ENCODE peak calls at places on chromosomes 11 and 22, in ten cellular contexts. One of them, this sample, is unnamed.

GRCh38 chr22:24443668-24444067 is 16.3 kb downstream of the ADORA2A start:
- DNase-seq in ovary: no peak
- DNase-seq in PC-3: no peak
- DNase-seq in right lobe of liver: no peak
- DNase-seq in prostate gland: no peak
- DNase-seq in CD8-positive, alpha-beta memory T cell: no peak
- DNase-seq in mucosa of descending colon: no peak
- DNase-seq in kidney: no peak
- DNase-seq in Panc1: no peak
- DNase-seq in tibial artery: peak; percentile 3
- DNase-seq in this sample: no peak

GRCh38 chr11:133968300-133968699 is 11.5 kb upstream of the IGSF9B start:
- DNase-seq in ovary: no peak
- DNase-seq in PC-3: no peak
- DNase-seq in right lobe of liver: no peak
- DNase-seq in prostate gland: no peak
- DNase-seq in CD8-positive, alpha-beta memory T cell: no peak
- DNase-seq in mucosa of descending colon: no peak
- DNase-seq in kidney: no peak
- DNase-seq in Panc1: no peak
- DNase-seq in tibial artery: no peak
- DNase-seq in this sample: no peak

GRCh38 chr11:32090774-32091370 is at the start of gene RCN1:
- DNase-seq in ovary: peak; percentile 81
- DNase-seq in PC-3: peak; percentile 61
- DNase-seq in right lobe of liver: peak; percentile 79
- DNase-seq in prostate gland: peak; percentile 45
- DNase-seq in CD8-positive, alpha-beta memory T cell: peak; percentile 8
- DNase-seq in mucosa of descending colon: peak; percentile 79
- DNase-seq in kidney: peak; percentile 90
- DNase-seq in Panc1: no peak
- DNase-seq in tibial artery: peak; percentile 84
- DNase-seq in this sample: peak; percentile 85

GRCh38 chr11:115869780-115870431 is 365.7 kb upstream of the CADM1 start:
- DNase-seq in ovary: no peak
- DNase-seq in PC-3: peak; percentile 3
- DNase-seq in right lobe of liver: peak; percentile 35
- DNase-seq in prostate gland: no peak
- DNase-seq in CD8-positive, alpha-beta memory T cell: no peak
- DNase-seq in mucosa of descending colon: peak; percentile 30
- DNase-seq in kidney: no peak
- DNase-seq in Panc1: peak; percentile 13
- DNase-seq in tibial artery: no peak
- DNase-seq in this sample: peak; percentile 69

GRCh38 chr11:79694368-79694767 is 253.5 kb upstream of the TENM4 start:
- DNase-seq in ovary: no peak
- DNase-seq in PC-3: no peak
- DNase-seq in right lobe of liver: no peak
- DNase-seq in prostate gland: no peak
- DNase-seq in CD8-positive, alpha-beta memory T cell: no peak
- DNase-seq in mucosa of descending colon: no peak
- DNase-seq in kidney: no peak
- DNase-seq in Panc1: no peak
- DNase-seq in tibial artery: no peak
- DNase-seq in this sample: no peak

GRCh38 chr22:44363214-44363979 is 50.6 kb upstream of the SHISAL1 start:
- DNase-seq in ovary: peak; percentile 87
- DNase-seq in PC-3: peak; percentile 93
- DNase-seq in right lobe of liver: peak; percentile 36
- DNase-seq in prostate gland: no peak
- DNase-seq in CD8-positive, alpha-beta memory T cell: no peak
- DNase-seq in mucosa of descending colon: peak; percentile 69
- DNase-seq in kidney: peak; percentile 92
- DNase-seq in Panc1: no peak
- DNase-seq in tibial artery: peak; percentile 97
- DNase-seq in this sample: peak; percentile 89

GRCh38 chr11:2390091-2390870 is 10.3 kb upstream of the TSSC4 start:
- DNase-seq in ovary: no peak
- DNase-seq in PC-3: no peak
- DNase-seq in right lobe of liver: no peak
- DNase-seq in prostate gland: no peak
- DNase-seq in CD8-positive, alpha-beta memory T cell: no peak
- DNase-seq in mucosa of descending colon: no peak
- DNase-seq in kidney: peak; percentile 73
- DNase-seq in Panc1: no peak
- DNase-seq in tibial artery: no peak
- DNase-seq in this sample: peak; percentile 87

GRCh38 chr11:93099811-93100210 is 98.0 kb downstream of the SLC36A4 start:
- DNase-seq in ovary: no peak
- DNase-seq in PC-3: no peak
- DNase-seq in right lobe of liver: no peak
- DNase-seq in prostate gland: no peak
- DNase-seq in CD8-positive, alpha-beta memory T cell: no peak
- DNase-seq in mucosa of descending colon: no peak
- DNase-seq in kidney: no peak
- DNase-seq in Panc1: no peak
- DNase-seq in tibial artery: no peak
- DNase-seq in this sample: no peak

GRCh38 chr11:61442616-61443015 is 12.7 kb downstream of the SDHAF2 start:
- DNase-seq in ovary: no peak
- DNase-seq in PC-3: no peak
- DNase-seq in right lobe of liver: no peak
- DNase-seq in prostate gland: no peak
- DNase-seq in CD8-positive, alpha-beta memory T cell: no peak
- DNase-seq in mucosa of descending colon: no peak
- DNase-seq in kidney: no peak
- DNase-seq in Panc1: no peak
- DNase-seq in tibial artery: no peak
- DNase-seq in this sample: no peak

GRCh38 chr11:104164028-104164520 is at the start of gene PDGFD:
- DNase-seq in ovary: peak; percentile 79
- DNase-seq in PC-3: peak; percentile 67
- DNase-seq in right lobe of liver: peak; percentile 58
- DNase-seq in prostate gland: peak; percentile 29
- DNase-seq in CD8-positive, alpha-beta memory T cell: peak; percentile 31
- DNase-seq in mucosa of descending colon: peak; percentile 62
- DNase-seq in kidney: peak; percentile 83
- DNase-seq in Panc1: no peak
- DNase-seq in tibial artery: peak; percentile 71
- DNase-seq in this sample: peak; percentile 73

GRCh38 chr22:17563936-17564391 is 666 bp downstream of the SLC25A18 start:
- DNase-seq in ovary: no peak
- DNase-seq in PC-3: no peak
- DNase-seq in right lobe of liver: no peak
- DNase-seq in prostate gland: no peak
- DNase-seq in CD8-positive, alpha-beta memory T cell: no peak
- DNase-seq in mucosa of descending colon: no peak
- DNase-seq in kidney: peak; percentile 25
- DNase-seq in Panc1: no peak
- DNase-seq in tibial artery: no peak
- DNase-seq in this sample: no peak

GRCh38 chr11:117627259-117627658 is 169.8 kb downstream of the DSCAML1 start:
- DNase-seq in ovary: no peak
- DNase-seq in PC-3: no peak
- DNase-seq in right lobe of liver: no peak
- DNase-seq in prostate gland: no peak
- DNase-seq in CD8-positive, alpha-beta memory T cell: no peak
- DNase-seq in mucosa of descending colon: peak; percentile 5
- DNase-seq in kidney: no peak
- DNase-seq in Panc1: no peak
- DNase-seq in tibial artery: no peak
- DNase-seq in this sample: peak; percentile 42

GRCh38 chr22:41913040-41913719 is 1.7 kb downstream of the SHISA8 start:
- DNase-seq in ovary: no peak
- DNase-seq in PC-3: no peak
- DNase-seq in right lobe of liver: no peak
- DNase-seq in prostate gland: no peak
- DNase-seq in CD8-positive, alpha-beta memory T cell: no peak
- DNase-seq in mucosa of descending colon: no peak
- DNase-seq in kidney: no peak
- DNase-seq in Panc1: no peak
- DNase-seq in tibial artery: no peak
- DNase-seq in this sample: no peak

GRCh38 chr11:87116185-87116584 is 78.5 kb downstream of the TMEM135 start:
- DNase-seq in ovary: no peak
- DNase-seq in PC-3: no peak
- DNase-seq in right lobe of liver: no peak
- DNase-seq in prostate gland: no peak
- DNase-seq in CD8-positive, alpha-beta memory T cell: no peak
- DNase-seq in mucosa of descending colon: no peak
- DNase-seq in kidney: no peak
- DNase-seq in Panc1: no peak
- DNase-seq in tibial artery: no peak
- DNase-seq in this sample: no peak

GRCh38 chr11:75402002-75402773 is 2.9 kb downstream of the RPS3 start:
- DNase-seq in ovary: no peak
- DNase-seq in PC-3: no peak
- DNase-seq in right lobe of liver: no peak
- DNase-seq in prostate gland: no peak
- DNase-seq in CD8-positive, alpha-beta memory T cell: no peak
- DNase-seq in mucosa of descending colon: no peak
- DNase-seq in kidney: no peak
- DNase-seq in Panc1: no peak
- DNase-seq in tibial artery: no peak
- DNase-seq in this sample: no peak

GRCh38 chr11:8785457-8785856 is 102.9 kb downstream of the RPL27A start:
- DNase-seq in ovary: no peak
- DNase-seq in PC-3: no peak
- DNase-seq in right lobe of liver: no peak
- DNase-seq in prostate gland: no peak
- DNase-seq in CD8-positive, alpha-beta memory T cell: no peak
- DNase-seq in mucosa of descending colon: no peak
- DNase-seq in kidney: no peak
- DNase-seq in Panc1: no peak
- DNase-seq in tibial artery: no peak
- DNase-seq in this sample: no peak

GRCh38 chr11:69889400-69890372 is 70.5 kb upstream of the FGF3 start:
- DNase-seq in ovary: no peak
- DNase-seq in PC-3: no peak
- DNase-seq in right lobe of liver: no peak
- DNase-seq in prostate gland: no peak
- DNase-seq in CD8-positive, alpha-beta memory T cell: no peak
- DNase-seq in mucosa of descending colon: peak; percentile 22
- DNase-seq in kidney: peak; percentile 32
- DNase-seq in Panc1: no peak
- DNase-seq in tibial artery: no peak
- DNase-seq in this sample: no peak

GRCh38 chr11:65538232-65538914 is 13.5 kb downstream of the SCYL1 start:
- DNase-seq in ovary: peak; percentile 72
- DNase-seq in PC-3: no peak
- DNase-seq in right lobe of liver: peak; percentile 56
- DNase-seq in prostate gland: no peak
- DNase-seq in CD8-positive, alpha-beta memory T cell: no peak
- DNase-seq in mucosa of descending colon: no peak
- DNase-seq in kidney: peak; percentile 83
- DNase-seq in Panc1: no peak
- DNase-seq in tibial artery: no peak
- DNase-seq in this sample: no peak
- H3K4me3 ChIP-seq in ovary: no peak overlapping the region
- H3K4me3 ChIP-seq in PC-3: no peak overlapping the region
- H3K4me3 ChIP-seq in right lobe of liver: no peak overlapping the region
- H3K4me3 ChIP-seq in prostate gland: no peak overlapping the region
- H3K4me3 ChIP-seq in CD8-positive, alpha-beta memory T cell: no peak overlapping the region
- H3K4me3 ChIP-seq in mucosa of descending colon: no peak overlapping the region
- H3K4me3 ChIP-seq in kidney: no peak overlapping the region
- H3K4me3 ChIP-seq in Panc1: no peak overlapping the region
- H3K4me3 ChIP-seq in tibial artery: no peak overlapping the region
- H3K4me3 ChIP-seq in this sample: no peak overlapping the region

GRCh38 chr22:39935622-39936021 is 24.6 kb upstream of the TMA7B start:
- DNase-seq in ovary: no peak
- DNase-seq in PC-3: no peak
- DNase-seq in right lobe of liver: no peak
- DNase-seq in prostate gland: no peak
- DNase-seq in CD8-positive, alpha-beta memory T cell: no peak
- DNase-seq in mucosa of descending colon: no peak
- DNase-seq in kidney: no peak
- DNase-seq in Panc1: no peak
- DNase-seq in tibial artery: no peak
- DNase-seq in this sample: no peak
- H3K4me1 ChIP-seq in ovary: no peaks in the 10 kb centered on the region
- H3K4me1 ChIP-seq in PC-3: no peaks in the 10 kb centered on the region
- H3K4me1 ChIP-seq in right lobe of liver: no peaks in the 10 kb centered on the region
- H3K4me1 ChIP-seq in prostate gland: no peaks in the 10 kb centered on the region
- H3K4me1 ChIP-seq in CD8-positive, alpha-beta memory T cell: peaks cover 97% of the 10 kb centered on the region
- H3K4me1 ChIP-seq in mucosa of descending colon: no peaks in the 10 kb centered on the region
- H3K4me1 ChIP-seq in kidney: no peaks in the 10 kb centered on the region
- H3K4me1 ChIP-seq in Panc1: no peaks in the 10 kb centered on the region
- H3K4me1 ChIP-seq in tibial artery: no peaks in the 10 kb centered on the region
- H3K4me1 ChIP-seq in this sample: no peaks in the 10 kb centered on the region

GRCh38 chr11:71250512-71251158 is 1.7 kb downstream of the SHANK2 start:
- DNase-seq in ovary: no peak
- DNase-seq in PC-3: no peak
- DNase-seq in right lobe of liver: no peak
- DNase-seq in prostate gland: no peak
- DNase-seq in CD8-positive, alpha-beta memory T cell: no peak
- DNase-seq in mucosa of descending colon: no peak
- DNase-seq in kidney: no peak
- DNase-seq in Panc1: no peak
- DNase-seq in tibial artery: no peak
- DNase-seq in this sample: peak; percentile 49

GRCh38 chr11:71251159-71251721 is 1.1 kb downstream of the SHANK2 start:
- DNase-seq in ovary: no peak
- DNase-seq in PC-3: peak; percentile 41
- DNase-seq in right lobe of liver: no peak
- DNase-seq in prostate gland: peak; percentile 43
- DNase-seq in CD8-positive, alpha-beta memory T cell: no peak
- DNase-seq in mucosa of descending colon: peak; percentile 55
- DNase-seq in kidney: peak; percentile 85
- DNase-seq in Panc1: no peak
- DNase-seq in tibial artery: no peak
- DNase-seq in this sample: peak; percentile 76

GRCh38 chr11:71252434-71252781 is at the start of gene SHANK2:
- DNase-seq in ovary: no peak
- DNase-seq in PC-3: peak; percentile 74
- DNase-seq in right lobe of liver: peak; percentile 50
- DNase-seq in prostate gland: peak; percentile 34
- DNase-seq in CD8-positive, alpha-beta memory T cell: no peak
- DNase-seq in mucosa of descending colon: peak; percentile 79
- DNase-seq in kidney: no peak
- DNase-seq in Panc1: no peak
- DNase-seq in tibial artery: no peak
- DNase-seq in this sample: peak; percentile 81

GRCh38 chr11:71252782-71253730 is 679 bp upstream of the SHANK2 start:
- DNase-seq in ovary: no peak
- DNase-seq in PC-3: peak; percentile 87
- DNase-seq in right lobe of liver: peak; percentile 65
- DNase-seq in prostate gland: peak; percentile 48
- DNase-seq in CD8-positive, alpha-beta memory T cell: no peak
- DNase-seq in mucosa of descending colon: peak; percentile 78
- DNase-seq in kidney: no peak
- DNase-seq in Panc1: no peak
- DNase-seq in tibial artery: no peak
- DNase-seq in this sample: peak; percentile 80

GRCh38 chr11:71251761-71252433 is 480 bp downstream of the SHANK2 start:
- DNase-seq in ovary: no peak
- DNase-seq in PC-3: peak; percentile 59
- DNase-seq in right lobe of liver: peak; percentile 61
- DNase-seq in prostate gland: peak; percentile 43
- DNase-seq in CD8-positive, alpha-beta memory T cell: no peak
- DNase-seq in mucosa of descending colon: peak; percentile 71
- DNase-seq in kidney: no peak
- DNase-seq in Panc1: no peak
- DNase-seq in tibial artery: no peak
- DNase-seq in this sample: peak; percentile 77
- H3K4me3 ChIP-seq in ovary: peak overlapping the region; percentile 12
- H3K4me3 ChIP-seq in PC-3: peak overlapping the region; percentile 95
- H3K4me3 ChIP-seq in right lobe of liver: peak overlapping the region; percentile 86
- H3K4me3 ChIP-seq in prostate gland: peak overlapping the region; percentile 71
- H3K4me3 ChIP-seq in CD8-positive, alpha-beta memory T cell: no peak overlapping the region
- H3K4me3 ChIP-seq in mucosa of descending colon: peak overlapping the region; percentile 63
- H3K4me3 ChIP-seq in kidney: peak overlapping the region; percentile 72
- H3K4me3 ChIP-seq in Panc1: peak overlapping the region; percentile 35
- H3K4me3 ChIP-seq in tibial artery: peak overlapping the region; percentile 48
- H3K4me3 ChIP-seq in this sample: peak overlapping the region; percentile 56

GRCh38 chr22:25745341-25746011 is 3.5 kb downstream of the MYO18B start:
- DNase-seq in ovary: no peak
- DNase-seq in PC-3: no peak
- DNase-seq in right lobe of liver: no peak
- DNase-seq in prostate gland: no peak
- DNase-seq in CD8-positive, alpha-beta memory T cell: no peak
- DNase-seq in mucosa of descending colon: no peak
- DNase-seq in kidney: no peak
- DNase-seq in Panc1: no peak
- DNase-seq in tibial artery: no peak
- DNase-seq in this sample: no peak
- H3K4me1 ChIP-seq in ovary: no peaks in the 10 kb centered on the region
- H3K4me1 ChIP-seq in PC-3: no peaks in the 10 kb centered on the region
- H3K4me1 ChIP-seq in right lobe of liver: no peaks in the 10 kb centered on the region
- H3K4me1 ChIP-seq in prostate gland: no peaks in the 10 kb centered on the region
- H3K4me1 ChIP-seq in CD8-positive, alpha-beta memory T cell: no peaks in the 10 kb centered on the region
- H3K4me1 ChIP-seq in mucosa of descending colon: peaks cover 3% of the 10 kb centered on the region
- H3K4me1 ChIP-seq in kidney: peaks cover 3% of the 10 kb centered on the region
- H3K4me1 ChIP-seq in Panc1: no peaks in the 10 kb centered on the region
- H3K4me1 ChIP-seq in tibial artery: peaks cover 12% of the 10 kb centered on the region
- H3K4me1 ChIP-seq in this sample: no peaks in the 10 kb centered on the region

This sample was measured in upper lobe of right lung.